ENCODE peak calls at places on chromosomes 16 and 17, in five cellular contexts. K is IMR-90, V is lung, D is OCI-LY7, L is fibroblast of villous mesenchyme. B is an unnamed sample.

GRCh38 chr16:21263640-21264211 is 14.4 kb downstream of the CRYM start:
- DNase-seq in L (no peak), D (peak), K (peak), V (no peak), B (peak)

GRCh38 chr16:57628008-57628781 is at the start of gene ADGRG1:
- DNase-seq in V (peak), K (peak), L (peak), D (no peak), B (peak)

GRCh38 chr16:48409839-48410610 is 24.8 kb upstream of the SIAH1 start:
- DNase-seq in V (peak), L (peak), D (no peak), K (peak), B (peak)

GRCh38 chr17:48025904-48026502 is 11.6 kb downstream of the COPZ2 start:
- DNase-seq in L (no peak), D (no peak), V (no peak), K (no peak), B (no peak)

GRCh38 chr17:9414471-9414870 is 161.1 kb downstream of the STX8 start:
- DNase-seq in V (no peak), D (peak), L (no peak), K (no peak), B (no peak)

GRCh38 chr16:8533509-8533908 is 56.8 kb downstream of the TMEM114 start:
- DNase-seq in L (no peak), D (no peak), V (no peak), K (no peak), B (no peak)

GRCh38 chr16:81216706-81217105 is 21.8 kb upstream of the BCO1 start:
- DNase-seq in V (no peak), L (no peak), K (no peak), D (no peak), B (no peak)

GRCh38 chr16:10616744-10617640 is 36.6 kb upstream of the EMP2 start:
- DNase-seq in L (peak), K (peak), V (peak), D (no peak), B (peak)

GRCh38 chr17:66650490-66650877 is 184.4 kb upstream of the CACNG5 start:
- DNase-seq in L (no peak), D (no peak), K (no peak), V (no peak), B (no peak)

GRCh38 chr17:74214642-74215331 is 1.4 kb downstream of the TTYH2 start:
- DNase-seq in D (no peak), V (no peak), K (no peak), L (no peak), B (no peak)

GRCh38 chr17:80781188-80781577 is 210.5 kb upstream of the CHMP6 start:
- DNase-seq in L (no peak), V (no peak), K (no peak), D (no peak), B (no peak)

GRCh38 chr16:84754353-84754856 is 54.6 kb downstream of the USP10 start:
- DNase-seq in L (peak), V (peak), D (peak), K (peak), B (peak)

GRCh38 chr17:44023545-44024270 is 8.9 kb upstream of the TMEM101 start:
- DNase-seq in K (no peak), D (no peak), L (no peak), V (no peak), B (no peak)

GRCh38 chr17:44414394-44415155 is 25.1 kb upstream of the ITGA2B start:
- DNase-seq in D (no peak), V (no peak), K (no peak), L (no peak), B (no peak)

GRCh38 chr17:8041249-8041928 is 2.5 kb downstream of the ALOX15B start:
- DNase-seq in K (peak), D (peak), L (peak), V (no peak), B (peak)

GRCh38 chr16:1661826-1662225 is 16.3 kb upstream of the JPT2 start:
- DNase-seq in V (no peak), K (no peak), D (no peak), L (no peak), B (no peak)

GRCh38 chr16:4313563-4314531 is 2.0 kb upstream of the GLIS2 start:
- DNase-seq in L (peak), D (peak), K (no peak), V (peak), B (peak)

GRCh38 chr17:3528604-3529511 is 28.8 kb downstream of the TRPV3 start:
- DNase-seq in D (no peak), L (peak), V (no peak), K (no peak), B (peak)

GRCh38 chr17:50691550-50692447 is 15.9 kb downstream of the ANKRD40 start:
- DNase-seq in V (peak), D (no peak), L (peak), K (no peak), B (peak)

GRCh38 chr16:82432261-82432660 is 194.5 kb upstream of the CDH13 start:
- DNase-seq in L (no peak), V (no peak), K (no peak), D (no peak), B (no peak)

GRCh38 chr16:89199241-89200123 is 855 bp downstream of the SLC22A31 start:
- DNase-seq in L (no peak), K (no peak), D (no peak), V (no peak), B (no peak)

GRCh38 chr16:5257462-5257861 is 159.9 kb upstream of the EEF2KMT start:
- DNase-seq in K (no peak), L (no peak), V (no peak), D (no peak), B (no peak)

GRCh38 chr17:79065105-79065670 is 9.4 kb upstream of the ENGASE start:
- DNase-seq in V (no peak), L (peak), K (peak), D (peak), B (peak)

GRCh38 chr17:39605492-39606433 is 2.0 kb downstream of the NEUROD2 start:
- DNase-seq in L (no peak), V (no peak), D (no peak), K (no peak), B (peak)
- H3K4me3 ChIP-seq in L (no peak), V (no peak), D (no peak), K (no peak), B (no peak)

GRCh38 chr17:14204546-14204945 is 32.1 kb downstream of the CDRT15 start:
- DNase-seq in V (no peak), D (no peak), L (no peak), K (no peak), B (no peak)

GRCh38 chr17:14202388-14203166 is 34.1 kb downstream of the CDRT15 start:
- DNase-seq in L (no peak), K (no peak), D (no peak), V (no peak), B (no peak)

GRCh38 chr17:14204084-14204483 is 32.6 kb downstream of the CDRT15 start:
- DNase-seq in V (no peak), D (no peak), L (no peak), K (no peak), B (no peak)

GRCh38 chr17:14201595-14201994 is 35.1 kb downstream of the CDRT15 start:
- DNase-seq in K (no peak), D (no peak), V (no peak), L (no peak), B (no peak)

GRCh38 chr17:14203392-14203791 is 33.3 kb downstream of the CDRT15 start:
- DNase-seq in D (peak), K (peak), V (no peak), L (peak), B (peak)
- TF ChIP-seq CTCF in D (peak), K (peak), V (no peak), L (peak), B (peak)

DNA sequence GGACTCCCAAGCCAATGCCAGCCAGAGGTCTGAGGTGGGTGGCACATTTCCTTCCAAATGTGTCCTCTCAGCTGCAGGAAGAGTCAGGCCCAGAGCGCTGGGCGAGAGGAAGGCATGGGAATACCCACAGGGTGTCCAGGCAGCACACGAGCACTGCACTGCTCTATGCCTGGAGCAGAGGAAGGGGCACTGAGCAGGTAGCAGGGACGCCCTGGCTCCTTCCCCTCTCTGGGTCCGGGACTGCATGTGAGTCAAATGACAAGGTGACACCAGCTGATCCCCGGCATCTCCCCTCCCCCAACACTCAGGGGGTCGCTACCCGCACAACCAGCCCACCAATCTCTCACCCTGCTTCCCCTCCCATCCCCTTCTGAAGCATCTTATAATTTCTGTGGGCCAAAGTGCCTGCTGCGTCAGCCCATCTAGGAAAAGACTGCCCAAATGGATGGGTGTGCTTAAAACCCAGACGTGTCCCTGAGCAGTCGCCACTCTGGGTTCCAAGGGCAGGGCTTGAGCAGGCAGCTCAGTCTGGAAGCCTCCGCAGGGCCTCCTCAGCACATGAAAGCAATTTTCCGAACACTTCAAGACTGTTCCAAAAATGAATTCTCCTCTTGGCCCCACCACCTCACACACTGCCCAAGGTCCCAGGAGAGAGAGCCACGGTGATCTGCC is 12.0 kb upstream of the BCAR1 start:
- DNase-seq in D (no peak), V (no peak), K (no peak), L (no peak), B (no peak)
- H3K4me3 ChIP-seq in D (no peak), V (no peak), K (peak), L (peak), B (peak)

DNA sequence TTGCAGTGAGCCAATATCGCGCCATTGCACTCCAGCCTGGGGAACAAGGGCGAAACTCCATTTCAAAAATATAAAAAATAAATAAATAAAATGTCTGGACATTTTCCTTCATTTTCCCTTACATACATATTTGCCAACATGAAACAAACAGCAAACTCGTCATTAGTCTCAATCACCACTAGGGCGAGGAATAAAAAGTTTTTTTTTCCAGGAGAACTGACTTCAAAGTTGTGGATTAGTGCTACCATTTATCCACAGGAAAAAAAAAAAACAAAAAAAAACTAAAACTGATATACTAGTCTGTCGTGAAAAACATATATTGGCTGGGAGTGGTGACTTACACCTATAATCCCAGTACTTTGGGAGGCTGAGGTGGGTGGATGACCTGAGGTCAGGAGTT is 77.0 kb upstream of the MTMR4 start:
- DNase-seq in L (no peak), V (no peak), D (no peak), K (no peak), B (no peak)
- TF ChIP-seq CTCF in L (no peak), V (no peak), D (peak), K (no peak), B (peak)

GRCh38 chr16:67244387-67245188 is 2.7 kb downstream of the FHOD1 start:
- DNase-seq in K (peak), L (peak), V (peak), D (peak), B (peak)
- H3K4me3 ChIP-seq in K (no peak), L (peak), V (no peak), D (peak), B (peak)

DNA sequence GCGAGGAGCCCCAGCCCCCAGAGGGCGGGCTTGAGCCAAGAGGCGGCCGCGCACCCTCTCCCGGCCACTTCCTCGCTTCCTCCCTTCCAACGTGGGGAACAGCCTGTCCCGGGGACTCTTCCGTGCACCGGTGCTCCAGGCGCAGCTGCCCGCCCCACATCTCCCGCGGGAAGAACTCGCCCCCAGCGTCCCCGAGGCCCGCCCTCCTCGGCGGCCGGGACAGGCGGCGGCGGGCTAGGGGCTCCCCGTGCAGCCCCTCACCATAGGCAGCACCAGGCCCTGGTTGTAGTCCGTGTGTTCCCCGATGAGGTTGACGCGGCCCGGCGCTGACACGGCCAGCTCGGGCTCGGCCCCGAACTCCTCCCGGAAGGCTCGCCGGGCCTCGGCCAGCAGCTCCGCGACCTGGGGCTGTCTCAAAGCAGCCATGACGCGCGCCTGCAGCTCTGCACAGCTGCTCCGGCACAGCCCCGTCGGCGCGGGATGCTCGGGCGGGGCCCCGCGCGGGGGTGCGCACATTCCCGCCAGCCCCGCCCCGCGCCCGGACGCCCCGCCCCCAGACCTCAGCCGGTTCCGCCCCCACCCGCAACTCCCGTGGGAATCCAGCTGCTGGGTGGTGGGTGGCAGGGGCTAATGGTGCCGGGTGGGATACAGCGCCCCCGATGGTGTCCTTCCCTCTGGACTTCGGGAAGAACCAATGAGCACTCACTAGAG is at the start of gene GALK1:
- DNase-seq in V (peak), K (peak), D (peak), L (peak), B (peak)
- TF ChIP-seq CTCF in V (peak), K (peak), D (peak), L (peak), B (peak)

B was measured in cardiac fibroblast.